ENCODE peak calls at places on chromosomes 13 and 19, in ten cellular contexts. Z is heart left ventricle, V is esophagus muscularis mucosa, S is breast epithelium, Y is body of pancreas, K is thyroid gland, A is H1, W is Peyer's patch, X is IMR-90, G is adrenal gland. C is an unnamed sample.

GRCh38 chr13:101703838-101704237 is 251.4 kb downstream of the ITGBL1 start:
- DNase-seq in W (no peak), G (no peak), Z (no peak), A (no peak), Y (no peak), X (no peak), S (no peak), V (no peak), K (no peak), C (no peak)

GRCh38 chr13:101258071-101258470 is 158.2 kb downstream of the NALCN start:
- DNase-seq in Z (no peak), Y (no peak), K (no peak), V (no peak), S (no peak), G (peak), A (no peak), W (no peak), X (peak), C (no peak)

GRCh38 chr13:21427741-21428140 is 31.4 kb downstream of the ZDHHC20 start:
- DNase-seq in K (no peak), Y (no peak), S (no peak), V (no peak), X (no peak), Z (no peak), A (no peak), W (no peak), G (no peak), C (no peak)

GRCh38 chr13:51781246-51782022 is 22.5 kb downstream of the DHRS12 start:
- DNase-seq in S (no peak), K (peak), V (no peak), W (no peak), Z (no peak), G (no peak), A (no peak), X (peak), Y (peak), C (no peak)

GRCh38 chr13:112376050-112376681 is at the start of gene SPACA7:
- DNase-seq in K (no peak), W (no peak), Z (no peak), V (peak), X (no peak), Y (no peak), A (no peak), G (no peak), S (no peak), C (no peak)

GRCh38 chr13:95552539-95553270 is at the start of gene CLDN10:
- DNase-seq in S (no peak), Z (peak), G (no peak), V (no peak), K (no peak), A (peak), Y (peak), W (no peak), X (no peak), C (no peak)

GRCh38 chr19:41325947-41326706 is 16.2 kb downstream of the CCDC97 start:
- DNase-seq in V (no peak), W (peak), G (no peak), S (no peak), Z (no peak), X (peak), Y (no peak), K (no peak), A (peak), C (no peak)

GRCh38 chr13:35283856-35284255 is 192.6 kb downstream of the MAB21L1 start:
- DNase-seq in A (no peak), K (no peak), X (no peak), S (no peak), V (no peak), G (no peak), Z (no peak), W (no peak), Y (no peak), C (no peak)

GRCh38 chr19:6060600-6061391 is 49.5 kb downstream of the RFX2 start:
- DNase-seq in S (peak), V (peak), K (no peak), A (no peak), Z (no peak), W (no peak), Y (no peak), G (no peak), X (peak), C (peak)

GRCh38 chr19:50261446-50261970 is 58.1 kb downstream of the MYH14 start:
- DNase-seq in Y (no peak), S (no peak), Z (no peak), X (no peak), V (no peak), G (no peak), W (no peak), A (no peak), K (no peak), C (no peak)

GRCh38 chr19:29596885-29597525 is 9.1 kb upstream of the POP4 start:
- DNase-seq in Z (no peak), S (no peak), K (no peak), A (no peak), V (no peak), X (peak), Y (no peak), G (no peak), W (no peak), C (no peak)

GRCh38 chr19:48914181-48914580 is 14.1 kb downstream of the NUCB1 start:
- DNase-seq in X (no peak), V (no peak), A (no peak), Y (no peak), W (no peak), Z (no peak), S (no peak), G (no peak), K (no peak), C (no peak)

GRCh38 chr13:97198753-97199152 is 23.4 kb upstream of the MBNL2 start:
- DNase-seq in Z (no peak), G (no peak), A (no peak), W (no peak), X (no peak), K (no peak), Y (no peak), S (no peak), V (no peak), C (no peak)

GRCh38 chr19:51179297-51179696 is 37.2 kb downstream of the SIGLEC7 start:
- DNase-seq in V (no peak), Z (no peak), G (no peak), S (no peak), X (no peak), Y (no peak), A (no peak), W (no peak), K (no peak), C (no peak)

GRCh38 chr13:82791035-82791434 is 1091.2 kb downstream of the SLITRK1 start:
- DNase-seq in A (no peak), X (no peak), V (no peak), G (no peak), K (no peak), S (no peak), Y (no peak), W (no peak), Z (no peak), C (no peak)

GRCh38 chr19:29529646-29530548 is 4.1 kb downstream of the VSTM2B start:
- DNase-seq in S (no peak), X (no peak), Y (no peak), A (peak), Z (peak), V (no peak), W (no peak), K (no peak), G (no peak), C (no peak)

GRCh38 chr19:18346091-18346490 is 5.7 kb downstream of the PGPEP1 start:
- DNase-seq in V (no peak), Y (no peak), K (no peak), X (no peak), S (no peak), G (no peak), W (no peak), A (peak), Z (no peak), C (no peak)

GRCh38 chr13:51785592-51786424 is 18.2 kb downstream of the DHRS12 start:
- DNase-seq in G (no peak), K (peak), V (no peak), Y (peak), Z (no peak), S (no peak), W (no peak), A (no peak), X (peak), C (no peak)

GRCh38 chr13:23619073-23619855 is 49.1 kb downstream of the TNFRSF19 start:
- DNase-seq in Z (no peak), S (no peak), V (no peak), K (no peak), A (no peak), X (no peak), Y (no peak), G (no peak), W (no peak), C (no peak)

GRCh38 chr19:33740811-33741396 is 55.8 kb upstream of the KCTD15 start:
- DNase-seq in Y (peak), S (no peak), X (peak), K (peak), Z (peak), W (no peak), V (no peak), G (no peak), A (peak), C (no peak)

GRCh38 chr19:43634068-43634467 is 5.6 kb downstream of the CADM4 start:
- DNase-seq in K (no peak), A (no peak), Y (no peak), S (no peak), V (no peak), G (no peak), Z (no peak), X (no peak), W (no peak), C (no peak)

GRCh38 chr19:15195987-15196682 is 4.7 kb downstream of the NOTCH3 start:
- DNase-seq in W (no peak), Z (no peak), V (no peak), G (no peak), Y (peak), X (no peak), K (peak), A (peak), S (peak), C (no peak)

GRCh38 chr19:38037151-38037611 is 130.2 kb downstream of the SIPA1L3 start:
- DNase-seq in G (no peak), K (peak), X (no peak), V (no peak), W (no peak), Z (no peak), Y (peak), S (no peak), A (no peak), C (no peak)

GRCh38 chr19:58354478-58355030 is 1.3 kb upstream of the A1BG start:
- DNase-seq in S (no peak), K (no peak), V (no peak), G (no peak), X (no peak), Y (no peak), A (no peak), W (no peak), Z (no peak), C (no peak)

GRCh38 chr13:43132228-43132627 is 108.8 kb downstream of the DNAJC15 start:
- DNase-seq in Z (no peak), W (no peak), A (no peak), K (peak), V (no peak), X (peak), Y (peak), S (no peak), G (peak), C (no peak)

GRCh38 chr19:42140125-42140754 is 8.0 kb upstream of the POU2F2 start:
- DNase-seq in Y (peak), K (peak), V (no peak), A (peak), S (no peak), W (no peak), X (peak), Z (peak), G (peak), C (no peak)

GRCh38 chr19:16587031-16588023 is 15.1 kb upstream of the SLC35E1 start:
- DNase-seq in V (no peak), S (no peak), X (peak), Y (no peak), Z (no peak), A (no peak), K (peak), W (peak), G (no peak), C (no peak)

GRCh38 chr13:62512194-62513141 is 1096.8 kb upstream of the PCDH20 start:
- DNase-seq in V (no peak), W (no peak), Y (peak), G (no peak), A (peak), Z (peak), K (peak), X (peak), S (peak), C (peak)

GRCh38 chr13:20118268-20119140 is 42.3 kb downstream of the GJA3 start:
- DNase-seq in Y (peak), S (no peak), W (peak), A (no peak), Z (peak), X (no peak), K (peak), V (no peak), G (peak), C (peak)

GRCh38 chr13:20428666-20429644 is 96.7 kb downstream of the CRYL1 start:
- DNase-seq in K (no peak), G (no peak), A (no peak), W (no peak), Z (no peak), X (peak), V (peak), S (no peak), Y (no peak), C (no peak)

GRCh38 chr19:42092350-42092749 is 16.4 kb downstream of the ZNF574 start:
- DNase-seq in K (peak), V (no peak), W (no peak), A (peak), S (no peak), X (no peak), Y (no peak), Z (no peak), G (no peak), C (no peak)

GRCh38 chr19:32858155-32858554 is 11.4 kb downstream of the SLC7A9 start:
- DNase-seq in K (no peak), V (no peak), S (no peak), A (no peak), Y (no peak), Z (no peak), G (no peak), W (no peak), X (no peak), C (peak)

GRCh38 chr19:8302734-8303133 is 5.4 kb downstream of the CD320 start:
- DNase-seq in Z (no peak), W (peak), A (peak), Y (peak), G (peak), V (no peak), X (no peak), S (no peak), K (no peak), C (peak)

GRCh38 chr13:28719656-28720055 is 886 bp upstream of the SLC46A3 start:
- DNase-seq in W (no peak), X (peak), A (no peak), G (no peak), Y (no peak), Z (no peak), K (no peak), V (no peak), S (no peak), C (no peak)

GRCh38 chr13:28718186-28718537 is 608 bp downstream of the SLC46A3 start:
- DNase-seq in X (peak), Z (no peak), V (no peak), A (no peak), G (no peak), K (no peak), W (no peak), S (no peak), Y (no peak), C (no peak)

GRCh38 chr13:28717170-28717569 is 1.6 kb downstream of the SLC46A3 start:
- DNase-seq in Z (no peak), K (no peak), Y (no peak), G (no peak), V (no peak), S (no peak), W (no peak), X (no peak), A (no peak), C (no peak)

GRCh38 chr13:28719227-28719562 is 425 bp upstream of the SLC46A3 start:
- DNase-seq in W (no peak), Z (no peak), S (no peak), G (no peak), K (no peak), X (no peak), Y (no peak), V (no peak), A (no peak), C (no peak)

GRCh38 chr13:28718538-28719226 is at the start of gene SLC46A3:
- DNase-seq in K (peak), W (peak), Y (peak), A (peak), Z (peak), S (peak), G (peak), V (peak), X (peak), C (peak)
- TF ChIP-seq POLR2A in K (peak), W (peak), Y (peak), A (no peak), Z (peak), S (peak), G (peak), V (peak), X (peak), C (peak)

GRCh38 chr19:39496063-39496462 is 2.7 kb upstream of the DLL3 start:
- DNase-seq in K (no peak), X (no peak), Y (no peak), V (no peak), G (no peak), Z (no peak), S (no peak), W (no peak), A (no peak), C (no peak)

GRCh38 chr19:39492788-39493187 is 6.0 kb upstream of the DLL3 start:
- DNase-seq in Z (no peak), A (no peak), X (no peak), W (no peak), K (no peak), G (no peak), V (no peak), S (no peak), Y (no peak), C (no peak)

GRCh38 chr19:39492225-39492624 is 6.5 kb upstream of the DLL3 start:
- DNase-seq in K (no peak), S (no peak), Y (no peak), G (no peak), Z (no peak), W (no peak), X (no peak), A (no peak), V (no peak), C (no peak)

GRCh38 chr19:39497850-39498261 is 891 bp upstream of the DLL3 start:
- DNase-seq in Y (peak), S (no peak), A (peak), Z (no peak), V (no peak), W (peak), G (no peak), X (peak), K (peak), C (no peak)

GRCh38 chr19:39494661-39495060 is 4.1 kb upstream of the DLL3 start:
- DNase-seq in W (no peak), Y (no peak), X (no peak), G (no peak), A (no peak), S (no peak), K (no peak), V (no peak), Z (no peak), C (no peak)
- TF ChIP-seq CTCF in W (no peak), Y (no peak), X (no peak), G (no peak), A (no peak), S (no peak), K (no peak), V (no peak), Z (no peak), C (no peak)

GRCh38 chr19:12783849-12784393 is 7.4 kb upstream of the JUNB start:
- DNase-seq in A (no peak), G (no peak), Y (peak), X (no peak), Z (peak), V (no peak), K (peak), S (no peak), W (no peak), C (peak)
- H3K4me3 ChIP-seq in A (no peak), G (no peak), Y (no peak), X (no peak), Z (peak), V (peak), K (no peak), S (peak), W (peak), C (no peak)

DNA sequence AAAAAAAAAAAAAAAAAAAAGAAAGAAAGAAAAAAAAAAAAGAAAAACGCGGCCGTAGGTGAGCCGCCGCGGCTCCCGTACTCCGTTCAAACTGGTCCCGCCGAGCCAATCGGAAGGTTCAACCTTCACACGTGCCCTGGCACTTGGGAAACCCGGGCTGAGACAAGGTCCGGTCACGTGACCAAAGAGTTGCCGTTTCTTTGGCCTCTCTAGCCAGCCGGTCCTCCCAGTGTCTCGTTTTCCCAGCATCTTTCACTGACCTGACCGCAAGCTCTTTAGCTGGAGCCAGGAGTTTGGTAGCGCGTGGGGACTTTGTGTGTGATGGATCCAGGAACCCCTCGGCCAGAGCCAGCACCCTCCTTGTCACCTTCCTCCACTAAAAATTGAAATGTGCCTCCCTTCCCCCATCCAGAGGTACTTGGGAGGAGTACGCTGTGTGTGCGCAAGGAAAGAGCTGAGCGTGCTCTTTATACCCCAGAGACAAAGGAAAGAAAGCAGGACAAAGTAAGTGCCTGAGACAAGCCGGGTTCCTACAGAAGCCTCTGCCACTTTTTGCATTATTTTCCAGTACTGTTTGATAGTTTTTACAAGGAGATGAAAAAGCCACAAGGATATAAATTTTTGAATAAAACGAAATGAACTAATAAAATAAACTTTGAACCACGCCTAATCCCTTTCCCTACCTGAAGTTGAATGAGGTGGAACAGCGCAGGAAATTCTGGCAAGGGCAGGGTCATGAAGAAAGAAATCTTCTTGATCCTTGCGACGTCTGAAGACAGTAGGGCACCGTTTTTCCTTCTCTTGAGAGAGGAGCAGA is 958 bp downstream of the TNPO2 start:
- DNase-seq in Z (peak), V (peak), X (peak), K (peak), S (peak), G (peak), W (peak), Y (peak), A (peak), C (peak)
- TF ChIP-seq POLR2A in Z (no peak), V (no peak), X (peak), K (no peak), S (no peak), G (peak), W (peak), Y (peak), A (peak), C (no peak)